ENCODE peak calls at places on chromosomes 11 and 22, in five cellular contexts. Z is HFFc6; V is activated CD8-positive, alpha-beta T cell treated with anti-CD3 and anti-CD28 coated beads for 36 hours; F is cardiac fibroblast; C is astrocyte of the spinal cord. D is an unnamed sample.

GRCh38 chr11:111465400-111465799 is 46.8 kb downstream of the BTG4 start:
- DNase-seq in F (peak), C (peak), V (no peak), Z (peak), D (no peak)

GRCh38 chr11:72591785-72592490 is 82.3 kb downstream of the PDE2A start:
- DNase-seq in F (no peak), V (peak), C (no peak), Z (no peak), D (no peak)

GRCh38 chr11:20156280-20156875 is 3.9 kb downstream of the DBX1 start:
- DNase-seq in V (peak), F (no peak), C (no peak), Z (no peak), D (peak)

GRCh38 chr11:57072640-57073039 is 83.9 kb downstream of the OR5AK2 start:
- DNase-seq in Z (peak), V (no peak), C (peak), F (peak), D (no peak)

GRCh38 chr22:39690901-39691620 is 120.5 kb downstream of the CACNA1I start:
- DNase-seq in Z (no peak), F (no peak), V (peak), C (no peak), D (no peak)

GRCh38 chr11:1396375-1396841 is 6.7 kb downstream of the BRSK2 start:
- DNase-seq in Z (no peak), F (no peak), C (no peak), V (no peak), D (no peak)

GRCh38 chr22:40635008-40635939 is 1.2 kb downstream of the MRTFA start:
- DNase-seq in F (peak), Z (peak), C (peak), V (no peak), D (no peak)

GRCh38 chr22:45262931-45263789 is 21.6 kb upstream of the UPK3A start:
- DNase-seq in V (no peak), C (no peak), Z (no peak), F (no peak), D (peak)

GRCh38 chr22:31826443-31826842 is 72.6 kb downstream of the DEPDC5 start:
- DNase-seq in V (no peak), F (no peak), C (no peak), Z (no peak), D (no peak)

GRCh38 chr11:60993611-60994010 is 22.1 kb downstream of the CD6 start:
- DNase-seq in Z (no peak), V (peak), C (no peak), F (no peak), D (no peak)

GRCh38 chr11:71227058-71227659 is 25.2 kb downstream of the SHANK2 start:
- DNase-seq in Z (no peak), C (no peak), V (no peak), F (no peak), D (no peak)

GRCh38 chr11:9757809-9758675 is 94.2 kb downstream of the SWAP70 start:
- DNase-seq in V (peak), Z (peak), F (peak), C (peak), D (peak)

GRCh38 chr11:93694586-93694985 is 33.1 kb downstream of the CEP295 start:
- DNase-seq in C (no peak), Z (no peak), F (no peak), V (no peak), D (no peak)

GRCh38 chr22:35462558-35463230 is 62.8 kb downstream of the MCM5 start:
- DNase-seq in Z (no peak), C (no peak), F (no peak), V (no peak), D (no peak)

GRCh38 chr11:42727879-42728278 is 583.9 kb upstream of the API5 start:
- DNase-seq in F (no peak), V (no peak), Z (no peak), C (no peak), D (no peak)

GRCh38 chr22:45254789-45255261 is 14.1 kb upstream of the KIAA0930 start:
- DNase-seq in C (no peak), Z (peak), F (no peak), V (peak), D (no peak)

GRCh38 chr11:96424693-96425092 is 34.9 kb downstream of the JRKL start:
- DNase-seq in V (no peak), C (peak), F (peak), Z (peak), D (no peak)

GRCh38 chr11:12286606-12287005 is 90.8 kb upstream of the PARVA start:
- DNase-seq in F (no peak), V (no peak), C (no peak), Z (no peak), D (no peak)

GRCh38 chr11:12288934-12289666 is 88.3 kb upstream of the PARVA start:
- DNase-seq in C (no peak), F (no peak), Z (no peak), V (no peak), D (peak)

GRCh38 chr11:12287009-12287373 is 90.4 kb upstream of the PARVA start:
- DNase-seq in V (no peak), C (peak), Z (peak), F (peak), D (no peak)

GRCh38 chr11:12288212-12288933 is 89.0 kb upstream of the PARVA start:
- DNase-seq in V (peak), C (peak), F (peak), Z (peak), D (peak)

GRCh38 chr11:12287374-12288211 is 89.8 kb upstream of the PARVA start:
- DNase-seq in V (no peak), Z (peak), C (peak), F (peak), D (peak)
- TF ChIP-seq CTCF in V (no peak), Z (peak), C (peak), F (peak), D (no peak)

GRCh38 chr11:102589047-102589459 is 36.1 kb downstream of the MMP20 start:
- DNase-seq in C (no peak), F (no peak), Z (no peak), V (peak), D (peak)

GRCh38 chr11:102596578-102596977 is 28.6 kb downstream of the MMP20 start:
- DNase-seq in Z (no peak), V (no peak), F (no peak), C (no peak), D (no peak)

GRCh38 chr11:102591160-102591718 is 33.9 kb downstream of the MMP20 start:
- DNase-seq in V (no peak), Z (no peak), F (no peak), C (no peak), D (no peak)

GRCh38 chr11:102590646-102591045 is 34.5 kb downstream of the MMP20 start:
- DNase-seq in C (no peak), F (no peak), V (no peak), Z (no peak), D (no peak)

GRCh38 chr11:102592634-102593581 is 32.2 kb downstream of the MMP20 start:
- DNase-seq in C (no peak), V (no peak), Z (no peak), F (peak), D (no peak)
- TF ChIP-seq CTCF in C (peak), V (peak), Z (peak), F (peak), D (peak)

GRCh38 chr11:119373059-119373875 is 8.2 kb downstream of the USP2 start:
- DNase-seq in F (no peak), V (peak), Z (no peak), C (no peak), D (no peak)
- TF ChIP-seq CTCF in F (no peak), V (no peak), Z (no peak), C (no peak), D (no peak)

GRCh38 chr22:47841166-47841565 is 1078.7 kb downstream of the TBC1D22A start:
- DNase-seq in F (no peak), Z (no peak), V (no peak), C (no peak), D (no peak)

GRCh38 chr22:47835726-47836125 is 1073.3 kb downstream of the TBC1D22A start:
- DNase-seq in V (no peak), F (peak), Z (peak), C (peak), D (no peak)

GRCh38 chr22:47836957-47837356 is 1074.5 kb downstream of the TBC1D22A start:
- DNase-seq in Z (peak), F (peak), V (no peak), C (no peak), D (no peak)

GRCh38 chr22:47839586-47840245 is 1077.3 kb downstream of the TBC1D22A start:
- DNase-seq in V (no peak), C (no peak), F (no peak), Z (no peak), D (no peak)

DNA sequence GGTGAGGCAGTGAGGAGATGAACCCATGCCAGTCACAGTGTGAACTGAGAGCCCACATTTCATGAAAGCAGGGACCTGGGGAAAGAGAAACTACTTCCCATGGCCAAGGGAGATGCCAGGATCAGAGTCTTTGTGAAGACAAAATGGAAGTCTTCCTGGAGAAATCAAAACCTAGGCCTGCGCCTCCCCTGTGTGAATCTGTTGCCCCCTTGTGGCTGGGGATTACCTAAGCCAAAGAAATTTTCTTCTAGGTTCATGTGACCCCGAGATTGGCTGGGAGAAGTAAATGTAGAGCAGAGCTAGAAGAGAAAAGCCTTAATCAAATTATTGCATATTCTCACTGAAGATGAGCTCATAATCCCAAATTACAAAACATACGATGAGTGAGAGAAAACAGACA is 1075.3 kb downstream of the TBC1D22A start:
- DNase-seq in V (peak), C (no peak), Z (peak), F (peak), D (no peak)
- TF ChIP-seq CTCF in V (peak), C (peak), Z (peak), F (peak), D (peak)